ENCODE peak calls at places on chromosomes 2 and 18, in seven cellular contexts. One of them, this sample, is unnamed. For H3K27me3, the result is how much of the 10 kb centered on the place peaks cover.

GRCh38 chr2:191166111-191166755 is 15.4 kb upstream of the STAT4 start:
- DNase-seq in ovary: no peak
- DNase-seq in psoas muscle: no peak
- DNase-seq in GM23338: no peak
- DNase-seq in GM06990: no peak
- DNase-seq in esophagus squamous epithelium: no peak
- DNase-seq in gastrocnemius medialis: no peak
- DNase-seq in this sample: no peak

GRCh38 chr18:35430721-35431441 is 53.7 kb upstream of the ZNF396 start:
- DNase-seq in GM23338: no peak
- DNase-seq in esophagus squamous epithelium: no peak
- DNase-seq in gastrocnemius medialis: no peak
- DNase-seq in ovary: no peak
- DNase-seq in GM06990: no peak
- DNase-seq in psoas muscle: no peak
- DNase-seq in this sample: no peak

GRCh38 chr2:209696836-209697711 is 74.6 kb upstream of the UNC80 start:
- DNase-seq in psoas muscle: no peak
- DNase-seq in GM06990: peak
- DNase-seq in esophagus squamous epithelium: no peak
- DNase-seq in gastrocnemius medialis: no peak
- DNase-seq in GM23338: no peak
- DNase-seq in ovary: no peak
- DNase-seq in this sample: no peak

GRCh38 chr2:44753552-44754285 is 187.8 kb upstream of the SIX3 start:
- DNase-seq in psoas muscle: no peak
- DNase-seq in GM23338: no peak
- DNase-seq in gastrocnemius medialis: no peak
- DNase-seq in esophagus squamous epithelium: no peak
- DNase-seq in GM06990: peak
- DNase-seq in ovary: no peak
- DNase-seq in this sample: no peak

GRCh38 chr2:36695746-36696415 is 626 bp upstream of the VIT start:
- DNase-seq in esophagus squamous epithelium: no peak
- DNase-seq in ovary: no peak
- DNase-seq in psoas muscle: no peak
- DNase-seq in GM23338: peak
- DNase-seq in gastrocnemius medialis: no peak
- DNase-seq in GM06990: no peak
- DNase-seq in this sample: no peak

GRCh38 chr2:237162959-237163358 is 77.3 kb downstream of the COPS8 start:
- DNase-seq in esophagus squamous epithelium: no peak
- DNase-seq in ovary: no peak
- DNase-seq in GM23338: no peak
- DNase-seq in GM06990: no peak
- DNase-seq in gastrocnemius medialis: no peak
- DNase-seq in psoas muscle: no peak
- DNase-seq in this sample: no peak

GRCh38 chr2:237421542-237422047 is 7.6 kb upstream of the COL6A3 start:
- DNase-seq in ovary: peak
- DNase-seq in esophagus squamous epithelium: no peak
- DNase-seq in psoas muscle: peak
- DNase-seq in gastrocnemius medialis: peak
- DNase-seq in GM06990: peak
- DNase-seq in GM23338: peak
- DNase-seq in this sample: peak

GRCh38 chr2:171330155-171330956 is 103.4 kb downstream of the METTL8 start:
- DNase-seq in GM23338: no peak
- DNase-seq in gastrocnemius medialis: no peak
- DNase-seq in psoas muscle: no peak
- DNase-seq in ovary: no peak
- DNase-seq in esophagus squamous epithelium: no peak
- DNase-seq in GM06990: no peak
- DNase-seq in this sample: no peak

GRCh38 chr2:19312949-19313348 is 45.5 kb downstream of the OSR1 start:
- DNase-seq in esophagus squamous epithelium: no peak
- DNase-seq in GM06990: no peak
- DNase-seq in psoas muscle: no peak
- DNase-seq in gastrocnemius medialis: no peak
- DNase-seq in GM23338: peak
- DNase-seq in ovary: no peak
- DNase-seq in this sample: no peak

GRCh38 chr2:27752551-27753237 is 18.8 kb upstream of the MRPL33 start:
- DNase-seq in GM06990: no peak
- DNase-seq in gastrocnemius medialis: no peak
- DNase-seq in ovary: no peak
- DNase-seq in esophagus squamous epithelium: no peak
- DNase-seq in GM23338: peak
- DNase-seq in psoas muscle: no peak
- DNase-seq in this sample: no peak

GRCh38 chr2:142291964-142292363 is 161.1 kb upstream of the LRP1B start:
- DNase-seq in GM06990: no peak
- DNase-seq in GM23338: no peak
- DNase-seq in esophagus squamous epithelium: no peak
- DNase-seq in psoas muscle: no peak
- DNase-seq in gastrocnemius medialis: no peak
- DNase-seq in ovary: no peak
- DNase-seq in this sample: no peak

GRCh38 chr18:55405655-55406373 is 182.2 kb downstream of the TCF4 start:
- DNase-seq in GM23338: no peak
- DNase-seq in psoas muscle: peak
- DNase-seq in ovary: peak
- DNase-seq in GM06990: no peak
- DNase-seq in gastrocnemius medialis: peak
- DNase-seq in esophagus squamous epithelium: no peak
- DNase-seq in this sample: peak

GRCh38 chr2:64770781-64771334 is 117.1 kb upstream of the SERTAD2 start:
- DNase-seq in esophagus squamous epithelium: no peak
- DNase-seq in psoas muscle: peak
- DNase-seq in gastrocnemius medialis: peak
- DNase-seq in ovary: peak
- DNase-seq in GM23338: no peak
- DNase-seq in GM06990: no peak
- DNase-seq in this sample: no peak

GRCh38 chr2:38174646-38175096 is 98.7 kb upstream of the CYP1B1 start:
- DNase-seq in ovary: no peak
- DNase-seq in psoas muscle: no peak
- DNase-seq in esophagus squamous epithelium: no peak
- DNase-seq in GM23338: no peak
- DNase-seq in GM06990: no peak
- DNase-seq in gastrocnemius medialis: peak
- DNase-seq in this sample: no peak

GRCh38 chr2:50290718-50291117 is 741.2 kb downstream of the NRXN1 start:
- DNase-seq in psoas muscle: no peak
- DNase-seq in ovary: no peak
- DNase-seq in esophagus squamous epithelium: no peak
- DNase-seq in gastrocnemius medialis: no peak
- DNase-seq in GM23338: no peak
- DNase-seq in GM06990: no peak
- DNase-seq in this sample: no peak

GRCh38 chr18:59912007-59912550 is 12.3 kb downstream of the PMAIP1 start:
- DNase-seq in gastrocnemius medialis: no peak
- DNase-seq in GM23338: no peak
- DNase-seq in ovary: no peak
- DNase-seq in psoas muscle: no peak
- DNase-seq in GM06990: no peak
- DNase-seq in esophagus squamous epithelium: no peak
- DNase-seq in this sample: no peak

GRCh38 chr2:236974206-236974605 is 111.5 kb upstream of the COPS8 start:
- DNase-seq in GM06990: no peak
- DNase-seq in ovary: no peak
- DNase-seq in psoas muscle: no peak
- DNase-seq in gastrocnemius medialis: no peak
- DNase-seq in GM23338: no peak
- DNase-seq in esophagus squamous epithelium: no peak
- DNase-seq in this sample: no peak

GRCh38 chr18:52636536-52636935 is 296.5 kb downstream of the DCC start:
- DNase-seq in ovary: no peak
- DNase-seq in GM23338: peak
- DNase-seq in gastrocnemius medialis: no peak
- DNase-seq in GM06990: no peak
- DNase-seq in esophagus squamous epithelium: no peak
- DNase-seq in psoas muscle: no peak
- DNase-seq in this sample: no peak

GRCh38 chr2:223590964-223591363 is 11.2 kb downstream of the SCG2 start:
- DNase-seq in ovary: no peak
- DNase-seq in gastrocnemius medialis: no peak
- DNase-seq in GM23338: no peak
- DNase-seq in GM06990: no peak
- DNase-seq in esophagus squamous epithelium: no peak
- DNase-seq in psoas muscle: no peak
- DNase-seq in this sample: no peak

GRCh38 chr2:241050624-241051577 is 51.2 kb downstream of the MTERF4 start:
- DNase-seq in psoas muscle: no peak
- DNase-seq in GM06990: peak
- DNase-seq in gastrocnemius medialis: no peak
- DNase-seq in esophagus squamous epithelium: no peak
- DNase-seq in GM23338: no peak
- DNase-seq in ovary: no peak
- DNase-seq in this sample: no peak

GRCh38 chr2:219871396-219871795 is 244.0 kb downstream of the SLC4A3 start:
- DNase-seq in GM06990: no peak
- DNase-seq in gastrocnemius medialis: no peak
- DNase-seq in ovary: no peak
- DNase-seq in esophagus squamous epithelium: no peak
- DNase-seq in GM23338: peak
- DNase-seq in psoas muscle: no peak
- DNase-seq in this sample: no peak

GRCh38 chr18:8480506-8481328 is 128.5 kb upstream of the RAB12 start:
- DNase-seq in GM23338: peak
- DNase-seq in ovary: peak
- DNase-seq in psoas muscle: no peak
- DNase-seq in gastrocnemius medialis: no peak
- DNase-seq in GM06990: no peak
- DNase-seq in esophagus squamous epithelium: no peak
- DNase-seq in this sample: peak

GRCh38 chr18:8477615-8478014 is 131.6 kb upstream of the RAB12 start:
- DNase-seq in psoas muscle: no peak
- DNase-seq in ovary: no peak
- DNase-seq in gastrocnemius medialis: no peak
- DNase-seq in GM06990: no peak
- DNase-seq in GM23338: no peak
- DNase-seq in esophagus squamous epithelium: no peak
- DNase-seq in this sample: no peak

GRCh38 chr18:8479826-8480225 is 129.4 kb upstream of the RAB12 start:
- DNase-seq in gastrocnemius medialis: no peak
- DNase-seq in ovary: no peak
- DNase-seq in GM06990: no peak
- DNase-seq in psoas muscle: no peak
- DNase-seq in esophagus squamous epithelium: no peak
- DNase-seq in GM23338: no peak
- DNase-seq in this sample: no peak

GRCh38 chr18:8478968-8479370 is 130.3 kb upstream of the RAB12 start:
- DNase-seq in psoas muscle: no peak
- DNase-seq in esophagus squamous epithelium: no peak
- DNase-seq in ovary: no peak
- DNase-seq in GM23338: no peak
- DNase-seq in gastrocnemius medialis: no peak
- DNase-seq in GM06990: no peak
- DNase-seq in this sample: no peak

GRCh38 chr18:8478166-8478967 is 130.9 kb upstream of the RAB12 start:
- DNase-seq in GM23338: peak
- DNase-seq in esophagus squamous epithelium: no peak
- DNase-seq in psoas muscle: peak
- DNase-seq in ovary: peak
- DNase-seq in gastrocnemius medialis: peak
- DNase-seq in GM06990: peak
- DNase-seq in this sample: peak
- TF ChIP-seq CTCF in GM23338: peak
- TF ChIP-seq CTCF in esophagus squamous epithelium: peak
- TF ChIP-seq CTCF in psoas muscle: peak
- TF ChIP-seq CTCF in ovary: peak
- TF ChIP-seq CTCF in gastrocnemius medialis: peak
- TF ChIP-seq CTCF in GM06990: peak
- TF ChIP-seq CTCF in this sample: peak

DNA sequence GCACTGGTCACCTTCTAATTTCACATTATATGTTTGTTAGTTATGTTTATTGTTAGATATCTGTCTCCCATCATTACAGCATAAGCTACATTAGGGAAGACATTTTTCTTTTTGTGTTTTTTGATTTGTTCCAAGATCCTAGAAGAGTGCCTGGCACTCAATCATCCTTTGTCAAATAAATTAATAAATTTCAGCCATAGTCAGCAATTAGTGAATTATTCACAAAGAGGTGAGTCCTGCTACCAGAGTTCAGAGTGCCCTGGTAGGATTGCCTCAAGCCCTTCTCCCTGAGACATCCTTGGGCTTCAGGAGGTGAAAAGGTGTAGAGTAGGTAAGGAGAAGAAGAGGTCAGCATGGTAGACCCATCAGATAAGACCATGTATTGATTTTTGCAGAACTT is 186.2 kb upstream of the CTAGE1 start:
- DNase-seq in GM23338: no peak
- DNase-seq in ovary: no peak
- DNase-seq in GM06990: no peak
- DNase-seq in esophagus squamous epithelium: no peak
- DNase-seq in psoas muscle: no peak
- DNase-seq in gastrocnemius medialis: no peak
- DNase-seq in this sample: no peak
- H3K27me3 ChIP-seq in GM23338: under half
- H3K27me3 ChIP-seq in ovary: under half
- H3K27me3 ChIP-seq in GM06990: under half
- H3K27me3 ChIP-seq in esophagus squamous epithelium: under half
- H3K27me3 ChIP-seq in psoas muscle: under half
- H3K27me3 ChIP-seq in gastrocnemius medialis: under half
- H3K27me3 ChIP-seq in this sample: under half

GRCh38 chr2:178980815-178981214 is 69.1 kb downstream of the CCDC141 start:
- DNase-seq in GM23338: no peak
- DNase-seq in esophagus squamous epithelium: no peak
- DNase-seq in ovary: no peak
- DNase-seq in psoas muscle: no peak
- DNase-seq in GM06990: no peak
- DNase-seq in gastrocnemius medialis: no peak
- DNase-seq in this sample: no peak
- TF ChIP-seq CTCF in GM23338: no peak
- TF ChIP-seq CTCF in esophagus squamous epithelium: no peak
- TF ChIP-seq CTCF in ovary: no peak
- TF ChIP-seq CTCF in psoas muscle: no peak
- TF ChIP-seq CTCF in GM06990: no peak
- TF ChIP-seq CTCF in gastrocnemius medialis: no peak
- TF ChIP-seq CTCF in this sample: no peak

GRCh38 chr2:102315850-102316370 is 4.5 kb downstream of the IL1RL1 start:
- DNase-seq in psoas muscle: no peak
- DNase-seq in GM06990: no peak
- DNase-seq in esophagus squamous epithelium: no peak
- DNase-seq in gastrocnemius medialis: no peak
- DNase-seq in GM23338: no peak
- DNase-seq in ovary: no peak
- DNase-seq in this sample: no peak

GRCh38 chr2:102313950-102314349 is 2.6 kb downstream of the IL1RL1 start:
- DNase-seq in ovary: no peak
- DNase-seq in GM06990: no peak
- DNase-seq in psoas muscle: no peak
- DNase-seq in esophagus squamous epithelium: no peak
- DNase-seq in gastrocnemius medialis: no peak
- DNase-seq in GM23338: no peak
- DNase-seq in this sample: no peak

GRCh38 chr2:102310964-102311640 is at the start of gene IL1RL1:
- DNase-seq in esophagus squamous epithelium: no peak
- DNase-seq in GM06990: no peak
- DNase-seq in GM23338: no peak
- DNase-seq in gastrocnemius medialis: no peak
- DNase-seq in psoas muscle: no peak
- DNase-seq in ovary: no peak
- DNase-seq in this sample: no peak

GRCh38 chr2:102317715-102318114 is 6.4 kb downstream of the IL1RL1 start:
- DNase-seq in ovary: no peak
- DNase-seq in psoas muscle: no peak
- DNase-seq in esophagus squamous epithelium: no peak
- DNase-seq in GM06990: no peak
- DNase-seq in gastrocnemius medialis: no peak
- DNase-seq in GM23338: no peak
- DNase-seq in this sample: no peak

GRCh38 chr2:102313025-102313424 is 1.7 kb downstream of the IL1RL1 start:
- DNase-seq in ovary: no peak
- DNase-seq in gastrocnemius medialis: no peak
- DNase-seq in psoas muscle: no peak
- DNase-seq in GM06990: no peak
- DNase-seq in esophagus squamous epithelium: no peak
- DNase-seq in GM23338: no peak
- DNase-seq in this sample: no peak
- H3K27me3 ChIP-seq in ovary: under half
- H3K27me3 ChIP-seq in gastrocnemius medialis: under half
- H3K27me3 ChIP-seq in psoas muscle: under half
- H3K27me3 ChIP-seq in GM06990: under half
- H3K27me3 ChIP-seq in esophagus squamous epithelium: under half
- H3K27me3 ChIP-seq in GM23338: under half
- H3K27me3 ChIP-seq in this sample: under half

This sample was measured in heart right ventricle.